ENCODE peak calls at places on chromosomes 1 and 21, in five cellular contexts. S is A549, W is glomerular endothelial cell, B is NCI-H1694, H is fibroblast of the conjunctiva. I is an unnamed sample.

GRCh38 chr1:214976665-214977064 is 105.9 kb upstream of the KCNK2 start:
- DNase-seq in S (no peak), W (no peak), B (no peak), H (no peak), I (no peak)

GRCh38 chr1:44581205-44581604 is 93.1 kb downstream of the TMEM53 start:
- DNase-seq in S (no peak), W (no peak), B (no peak), H (no peak), I (no peak)

GRCh38 chr1:239197871-239198270 is 188.5 kb upstream of the CHRM3 start:
- DNase-seq in S (no peak), W (no peak), B (no peak), H (no peak), I (no peak)

GRCh38 chr21:14479387-14479786 is 66.7 kb downstream of the SAMSN1 start:
- DNase-seq in S (no peak), W (no peak), B (no peak), H (no peak), I (no peak)

GRCh38 chr1:115133440-115133839 is 44.1 kb upstream of the TSPAN2 start:
- DNase-seq in S (peak; percentile 14), W (no peak), B (no peak), H (no peak), I (no peak)

GRCh38 chr1:208475449-208475848 is 231.3 kb upstream of the PLXNA2 start:
- DNase-seq in S (no peak), W (no peak), B (no peak), H (peak; percentile 28), I (no peak)

GRCh38 chr1:48536477-48536876 is 64.5 kb upstream of the SPATA6 start:
- DNase-seq in S (no peak), W (no peak), B (no peak), H (no peak), I (no peak)

GRCh38 chr1:74247881-74248528 is 12.8 kb downstream of the TNNI3K start:
- DNase-seq in S (no peak), W (no peak), B (no peak), H (no peak), I (no peak)

GRCh38 chr1:58818075-58818474 is 34.2 kb upstream of the JUN start:
- DNase-seq in S (peak; percentile 43), W (no peak), B (no peak), H (peak; percentile 62), I (no peak)

GRCh38 chr1:35047188-35047858 is 15.6 kb upstream of the ZMYM6 start:
- DNase-seq in S (no peak), W (peak; percentile 41), B (no peak), H (peak; percentile 14), I (no peak)

GRCh38 chr1:71106658-71107322 is 26.0 kb upstream of the ZRANB2 start:
- DNase-seq in S (no peak), W (no peak), B (no peak), H (no peak), I (no peak)

GRCh38 chr1:157512036-157512969 is 40.0 kb downstream of the FCRL5 start:
- DNase-seq in S (no peak), W (no peak), B (no peak), H (no peak), I (no peak)

GRCh38 chr1:10918531-10918930 is 93.9 kb upstream of the TARDBP start:
- DNase-seq in S (no peak), W (no peak), B (no peak), H (no peak), I (no peak)

GRCh38 chr1:119188926-119189325 is 48.5 kb upstream of the WARS2 start:
- DNase-seq in S (no peak), W (no peak), B (no peak), H (peak; percentile 26), I (no peak)

GRCh38 chr1:21775985-21776562 is 6.9 kb downstream of the USP48 start:
- DNase-seq in S (peak; percentile 68), W (no peak), B (no peak), H (no peak), I (no peak)

GRCh38 chr21:43824250-43824882 is 35.0 kb downstream of the RRP1 start:
- DNase-seq in S (peak; percentile 9), W (no peak), B (no peak), H (peak; percentile 17), I (no peak)